ENCODE peak calls at places on chromosomes 16 and 17, in eight cellular contexts. One of them, this sample, is unnamed.

GRCh38 chr16:56041556-56042140 is 149.6 kb upstream of the GNAO1 start:
- DNase-seq in CD4-positive, alpha-beta T cell: peak
- DNase-seq in type B pancreatic cell: no peak
- DNase-seq in Peyer's patch: peak
- DNase-seq in dorsolateral prefrontal cortex: no peak
- DNase-seq in DND-41: peak
- DNase-seq in adrenal gland: peak
- DNase-seq in upper lobe of right lung: no peak
- DNase-seq in this sample: peak

GRCh38 chr17:60421273-60422161 is 772 bp upstream of the CHCT1 start:
- DNase-seq in CD4-positive, alpha-beta T cell: peak
- DNase-seq in type B pancreatic cell: no peak
- DNase-seq in Peyer's patch: peak
- DNase-seq in dorsolateral prefrontal cortex: peak
- DNase-seq in DND-41: no peak
- DNase-seq in adrenal gland: peak
- DNase-seq in upper lobe of right lung: peak
- DNase-seq in this sample: peak

GRCh38 chr16:84917492-84917891 is 93.8 kb downstream of the ZDHHC7 start:
- DNase-seq in CD4-positive, alpha-beta T cell: no peak
- DNase-seq in type B pancreatic cell: no peak
- DNase-seq in Peyer's patch: no peak
- DNase-seq in dorsolateral prefrontal cortex: no peak
- DNase-seq in DND-41: no peak
- DNase-seq in adrenal gland: no peak
- DNase-seq in upper lobe of right lung: no peak
- DNase-seq in this sample: no peak

GRCh38 chr17:73613271-73613941 is 30.8 kb downstream of the SDK2 start:
- DNase-seq in CD4-positive, alpha-beta T cell: no peak
- DNase-seq in type B pancreatic cell: peak
- DNase-seq in Peyer's patch: no peak
- DNase-seq in dorsolateral prefrontal cortex: no peak
- DNase-seq in DND-41: no peak
- DNase-seq in adrenal gland: no peak
- DNase-seq in upper lobe of right lung: no peak
- DNase-seq in this sample: no peak

GRCh38 chr16:3646348-3646920 is 8.1 kb upstream of the DNASE1 start:
- DNase-seq in CD4-positive, alpha-beta T cell: no peak
- DNase-seq in type B pancreatic cell: peak
- DNase-seq in Peyer's patch: peak
- DNase-seq in dorsolateral prefrontal cortex: no peak
- DNase-seq in DND-41: no peak
- DNase-seq in adrenal gland: no peak
- DNase-seq in upper lobe of right lung: peak
- DNase-seq in this sample: no peak

GRCh38 chr16:50473375-50473945 is 74.7 kb upstream of the NKD1 start:
- DNase-seq in CD4-positive, alpha-beta T cell: no peak
- DNase-seq in type B pancreatic cell: no peak
- DNase-seq in Peyer's patch: no peak
- DNase-seq in dorsolateral prefrontal cortex: no peak
- DNase-seq in DND-41: no peak
- DNase-seq in adrenal gland: no peak
- DNase-seq in upper lobe of right lung: no peak
- DNase-seq in this sample: peak

GRCh38 chr17:37276475-37276874 is 99.3 kb upstream of the C17orf78 start:
- DNase-seq in CD4-positive, alpha-beta T cell: no peak
- DNase-seq in type B pancreatic cell: no peak
- DNase-seq in Peyer's patch: no peak
- DNase-seq in dorsolateral prefrontal cortex: no peak
- DNase-seq in DND-41: no peak
- DNase-seq in adrenal gland: no peak
- DNase-seq in upper lobe of right lung: no peak
- DNase-seq in this sample: no peak

GRCh38 chr16:28179354-28179753 is 32.4 kb downstream of the XPO6 start:
- DNase-seq in CD4-positive, alpha-beta T cell: no peak
- DNase-seq in type B pancreatic cell: no peak
- DNase-seq in Peyer's patch: no peak
- DNase-seq in dorsolateral prefrontal cortex: no peak
- DNase-seq in DND-41: no peak
- DNase-seq in adrenal gland: no peak
- DNase-seq in upper lobe of right lung: no peak
- DNase-seq in this sample: peak

GRCh38 chr17:65359016-65359415 is 202.4 kb downstream of the AXIN2 start:
- DNase-seq in CD4-positive, alpha-beta T cell: no peak
- DNase-seq in type B pancreatic cell: no peak
- DNase-seq in Peyer's patch: no peak
- DNase-seq in dorsolateral prefrontal cortex: no peak
- DNase-seq in DND-41: no peak
- DNase-seq in adrenal gland: no peak
- DNase-seq in upper lobe of right lung: no peak
- DNase-seq in this sample: peak

GRCh38 chr17:41777579-41778188 is 8.8 kb downstream of the JUP start:
- DNase-seq in CD4-positive, alpha-beta T cell: no peak
- DNase-seq in type B pancreatic cell: no peak
- DNase-seq in Peyer's patch: peak
- DNase-seq in dorsolateral prefrontal cortex: no peak
- DNase-seq in DND-41: no peak
- DNase-seq in adrenal gland: peak
- DNase-seq in upper lobe of right lung: peak
- DNase-seq in this sample: no peak

GRCh38 chr17:55549140-55549539 is 37.9 kb upstream of the SMIM36 start:
- DNase-seq in CD4-positive, alpha-beta T cell: no peak
- DNase-seq in type B pancreatic cell: no peak
- DNase-seq in Peyer's patch: no peak
- DNase-seq in dorsolateral prefrontal cortex: no peak
- DNase-seq in DND-41: no peak
- DNase-seq in adrenal gland: no peak
- DNase-seq in upper lobe of right lung: no peak
- DNase-seq in this sample: no peak

GRCh38 chr17:80855968-80856862 is 135.4 kb upstream of the CHMP6 start:
- DNase-seq in CD4-positive, alpha-beta T cell: peak
- DNase-seq in type B pancreatic cell: no peak
- DNase-seq in Peyer's patch: peak
- DNase-seq in dorsolateral prefrontal cortex: no peak
- DNase-seq in DND-41: no peak
- DNase-seq in adrenal gland: peak
- DNase-seq in upper lobe of right lung: no peak
- DNase-seq in this sample: peak

GRCh38 chr16:46739934-46740333 is 8.2 kb downstream of the MYLK3 start:
- DNase-seq in CD4-positive, alpha-beta T cell: no peak
- DNase-seq in type B pancreatic cell: no peak
- DNase-seq in Peyer's patch: no peak
- DNase-seq in dorsolateral prefrontal cortex: no peak
- DNase-seq in DND-41: no peak
- DNase-seq in adrenal gland: no peak
- DNase-seq in upper lobe of right lung: peak
- DNase-seq in this sample: no peak

GRCh38 chr17:15501282-15501681 is 33.9 kb upstream of the CDRT4 start:
- DNase-seq in CD4-positive, alpha-beta T cell: no peak
- DNase-seq in type B pancreatic cell: no peak
- DNase-seq in Peyer's patch: no peak
- DNase-seq in dorsolateral prefrontal cortex: no peak
- DNase-seq in DND-41: no peak
- DNase-seq in adrenal gland: no peak
- DNase-seq in upper lobe of right lung: no peak
- DNase-seq in this sample: no peak

GRCh38 chr17:76659928-76660614 is 16.5 kb upstream of the ST6GALNAC1 start:
- DNase-seq in CD4-positive, alpha-beta T cell: no peak
- DNase-seq in type B pancreatic cell: no peak
- DNase-seq in Peyer's patch: peak
- DNase-seq in dorsolateral prefrontal cortex: no peak
- DNase-seq in DND-41: no peak
- DNase-seq in adrenal gland: no peak
- DNase-seq in upper lobe of right lung: no peak
- DNase-seq in this sample: no peak

GRCh38 chr16:50275428-50276127 is 9.2 kb downstream of the ADCY7 start:
- DNase-seq in CD4-positive, alpha-beta T cell: no peak
- DNase-seq in type B pancreatic cell: no peak
- DNase-seq in Peyer's patch: no peak
- DNase-seq in dorsolateral prefrontal cortex: no peak
- DNase-seq in DND-41: no peak
- DNase-seq in adrenal gland: no peak
- DNase-seq in upper lobe of right lung: peak
- DNase-seq in this sample: no peak

GRCh38 chr16:87190288-87191240 is 126.6 kb downstream of the C16orf95 start:
- DNase-seq in CD4-positive, alpha-beta T cell: no peak
- DNase-seq in type B pancreatic cell: no peak
- DNase-seq in Peyer's patch: no peak
- DNase-seq in dorsolateral prefrontal cortex: no peak
- DNase-seq in DND-41: no peak
- DNase-seq in adrenal gland: no peak
- DNase-seq in upper lobe of right lung: no peak
- DNase-seq in this sample: no peak

GRCh38 chr17:40602445-40603443 is 37.5 kb upstream of the CCR7 start:
- DNase-seq in CD4-positive, alpha-beta T cell: peak
- DNase-seq in type B pancreatic cell: no peak
- DNase-seq in Peyer's patch: no peak
- DNase-seq in dorsolateral prefrontal cortex: no peak
- DNase-seq in DND-41: no peak
- DNase-seq in adrenal gland: no peak
- DNase-seq in upper lobe of right lung: no peak
- DNase-seq in this sample: peak

GRCh38 chr16:58842156-58842555 is 108.0 kb upstream of the GOT2 start:
- DNase-seq in CD4-positive, alpha-beta T cell: no peak
- DNase-seq in type B pancreatic cell: no peak
- DNase-seq in Peyer's patch: no peak
- DNase-seq in dorsolateral prefrontal cortex: no peak
- DNase-seq in DND-41: no peak
- DNase-seq in adrenal gland: no peak
- DNase-seq in upper lobe of right lung: no peak
- DNase-seq in this sample: no peak

GRCh38 chr16:58847902-58848661 is 114.0 kb upstream of the GOT2 start:
- DNase-seq in CD4-positive, alpha-beta T cell: no peak
- DNase-seq in type B pancreatic cell: no peak
- DNase-seq in Peyer's patch: no peak
- DNase-seq in dorsolateral prefrontal cortex: no peak
- DNase-seq in DND-41: no peak
- DNase-seq in adrenal gland: no peak
- DNase-seq in upper lobe of right lung: no peak
- DNase-seq in this sample: no peak

GRCh38 chr16:58848662-58849002 is 114.5 kb upstream of the GOT2 start:
- DNase-seq in CD4-positive, alpha-beta T cell: no peak
- DNase-seq in type B pancreatic cell: no peak
- DNase-seq in Peyer's patch: no peak
- DNase-seq in dorsolateral prefrontal cortex: no peak
- DNase-seq in DND-41: no peak
- DNase-seq in adrenal gland: no peak
- DNase-seq in upper lobe of right lung: no peak
- DNase-seq in this sample: no peak

GRCh38 chr16:58842746-58843145 is 108.6 kb upstream of the GOT2 start:
- DNase-seq in CD4-positive, alpha-beta T cell: no peak
- DNase-seq in type B pancreatic cell: no peak
- DNase-seq in Peyer's patch: no peak
- DNase-seq in dorsolateral prefrontal cortex: no peak
- DNase-seq in DND-41: no peak
- DNase-seq in adrenal gland: no peak
- DNase-seq in upper lobe of right lung: no peak
- DNase-seq in this sample: no peak

DNA sequence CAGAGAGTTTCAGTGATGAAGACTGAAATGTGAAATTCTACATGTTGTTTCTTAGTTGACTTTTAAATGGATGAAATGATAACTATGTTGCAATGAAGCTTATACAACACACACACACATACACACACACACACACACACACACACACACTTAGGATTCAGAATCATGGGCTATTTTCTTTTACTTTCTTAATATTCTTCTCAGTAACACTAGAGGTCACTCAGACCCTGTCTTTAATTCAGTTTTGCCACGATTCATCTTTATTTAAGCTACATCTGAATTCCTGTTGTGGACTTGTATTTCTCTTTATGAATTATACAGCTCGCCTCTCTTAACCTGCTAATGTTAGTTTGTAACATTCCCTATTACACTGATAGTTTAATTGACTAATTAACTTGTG is 109.6 kb upstream of the GOT2 start:
- DNase-seq in CD4-positive, alpha-beta T cell: no peak
- DNase-seq in type B pancreatic cell: no peak
- DNase-seq in Peyer's patch: no peak
- DNase-seq in dorsolateral prefrontal cortex: no peak
- DNase-seq in DND-41: no peak
- DNase-seq in adrenal gland: no peak
- DNase-seq in upper lobe of right lung: no peak
- DNase-seq in this sample: no peak
- TF ChIP-seq CTCF in CD4-positive, alpha-beta T cell: no peak
- TF ChIP-seq CTCF in type B pancreatic cell: peak
- TF ChIP-seq CTCF in Peyer's patch: no peak
- TF ChIP-seq CTCF in dorsolateral prefrontal cortex: peak
- TF ChIP-seq CTCF in DND-41: peak
- TF ChIP-seq CTCF in adrenal gland: no peak
- TF ChIP-seq CTCF in upper lobe of right lung: peak
- TF ChIP-seq CTCF in this sample: no peak

DNA sequence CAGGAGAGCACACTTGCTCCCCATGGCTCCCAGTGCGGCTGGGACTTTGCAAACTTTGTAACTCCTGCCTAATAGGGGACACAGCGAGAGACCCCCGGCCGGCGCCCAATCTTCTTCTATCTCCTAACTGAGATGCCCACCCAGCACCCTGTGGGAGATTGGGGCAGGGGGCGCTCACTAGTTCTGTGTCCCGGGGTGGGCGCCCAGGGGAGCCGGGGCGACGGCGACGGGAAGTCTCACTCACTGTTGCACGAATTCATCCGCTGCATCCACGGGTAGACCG is 3.9 kb upstream of the HOXB5 start:
- DNase-seq in CD4-positive, alpha-beta T cell: peak
- DNase-seq in type B pancreatic cell: no peak
- DNase-seq in Peyer's patch: no peak
- DNase-seq in dorsolateral prefrontal cortex: no peak
- DNase-seq in DND-41: no peak
- DNase-seq in adrenal gland: no peak
- DNase-seq in upper lobe of right lung: no peak
- DNase-seq in this sample: no peak
- TF ChIP-seq CTCF in CD4-positive, alpha-beta T cell: no peak
- TF ChIP-seq CTCF in type B pancreatic cell: no peak
- TF ChIP-seq CTCF in Peyer's patch: no peak
- TF ChIP-seq CTCF in dorsolateral prefrontal cortex: no peak
- TF ChIP-seq CTCF in DND-41: no peak
- TF ChIP-seq CTCF in adrenal gland: no peak
- TF ChIP-seq CTCF in upper lobe of right lung: no peak
- TF ChIP-seq CTCF in this sample: no peak

GRCh38 chr17:57746221-57746620 is 1.1 kb upstream of the CCDC182 start:
- DNase-seq in CD4-positive, alpha-beta T cell: no peak
- DNase-seq in type B pancreatic cell: no peak
- DNase-seq in Peyer's patch: no peak
- DNase-seq in dorsolateral prefrontal cortex: no peak
- DNase-seq in DND-41: no peak
- DNase-seq in adrenal gland: no peak
- DNase-seq in upper lobe of right lung: no peak
- DNase-seq in this sample: no peak
- TF ChIP-seq CTCF in CD4-positive, alpha-beta T cell: no peak
- TF ChIP-seq CTCF in type B pancreatic cell: no peak
- TF ChIP-seq CTCF in Peyer's patch: no peak
- TF ChIP-seq CTCF in dorsolateral prefrontal cortex: no peak
- TF ChIP-seq CTCF in DND-41: no peak
- TF ChIP-seq CTCF in adrenal gland: no peak
- TF ChIP-seq CTCF in upper lobe of right lung: no peak
- TF ChIP-seq CTCF in this sample: no peak

DNA sequence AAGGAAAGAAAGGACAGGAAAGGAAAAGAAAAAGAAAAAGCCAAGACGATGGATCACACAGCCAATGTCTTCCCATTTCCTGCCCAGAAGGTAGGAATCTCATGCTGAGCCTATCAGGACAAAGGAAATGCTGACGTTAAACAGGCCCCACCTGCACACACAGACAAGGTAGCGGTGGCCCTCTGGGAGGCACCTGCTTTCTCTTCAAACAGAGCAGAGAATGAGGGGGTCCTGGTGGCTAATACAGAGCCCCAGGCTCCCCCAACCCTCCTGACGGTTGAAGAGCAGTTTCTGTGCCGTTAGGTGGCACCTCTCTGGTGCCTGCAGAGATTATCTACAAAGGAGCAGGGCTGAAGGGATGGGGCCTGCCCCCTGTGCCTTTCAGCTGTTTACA is 56.5 kb downstream of the ARHGAP27 start:
- DNase-seq in CD4-positive, alpha-beta T cell: no peak
- DNase-seq in type B pancreatic cell: no peak
- DNase-seq in Peyer's patch: no peak
- DNase-seq in dorsolateral prefrontal cortex: no peak
- DNase-seq in DND-41: no peak
- DNase-seq in adrenal gland: no peak
- DNase-seq in upper lobe of right lung: no peak
- DNase-seq in this sample: no peak
- TF ChIP-seq CTCF in CD4-positive, alpha-beta T cell: no peak
- TF ChIP-seq CTCF in type B pancreatic cell: no peak
- TF ChIP-seq CTCF in Peyer's patch: no peak
- TF ChIP-seq CTCF in dorsolateral prefrontal cortex: no peak
- TF ChIP-seq CTCF in DND-41: no peak
- TF ChIP-seq CTCF in adrenal gland: no peak
- TF ChIP-seq CTCF in upper lobe of right lung: no peak
- TF ChIP-seq CTCF in this sample: no peak